ENCODE peak calls at places on chromosomes 6 and 20, in six cellular contexts. I, V, S, X, Q and H are unnamed samples.

GRCh38 chr20:25016471-25016870 is 23.9 kb upstream of the APMAP start:
- DNase-seq in I (no peak), V (no peak), S (no peak), X (no peak), Q (no peak), H (no peak)

GRCh38 chr6:140669321-140669720 is 1294.9 kb upstream of the CITED2 start:
- DNase-seq in I (peak; percentile 13), V (no peak), S (no peak), X (no peak), Q (peak; percentile 23), H (no peak)

GRCh38 chr6:53391170-53391569 is 42.4 kb upstream of the ELOVL5 start:
- DNase-seq in I (no peak), V (no peak), S (no peak), X (no peak), Q (no peak), H (no peak)

GRCh38 chr6:111604259-111605099 is 1.2 kb downstream of the TRAF3IP2 start:
- DNase-seq in I (peak; percentile 93), V (peak; percentile 79), S (no peak), X (no peak), Q (peak; percentile 84), H (peak; percentile 86)

GRCh38 chr20:22555791-22556564 is 28.4 kb downstream of the FOXA2 start:
- DNase-seq in I (no peak), V (no peak), S (no peak), X (no peak), Q (no peak), H (no peak)

GRCh38 chr6:75202676-75203131 is 3.1 kb downstream of the COL12A1 start:
- DNase-seq in I (no peak), V (no peak), S (no peak), X (no peak), Q (peak; percentile 51), H (peak; percentile 47)

GRCh38 chr6:9295641-9296040 is 860.3 kb upstream of the SLC35B3 start:
- DNase-seq in I (peak; percentile 36), V (no peak), S (no peak), X (no peak), Q (peak; percentile 5), H (no peak)

GRCh38 chr6:33173228-33174180 is 18.8 kb downstream of the COL11A2 start:
- DNase-seq in I (no peak), V (no peak), S (no peak), X (no peak), Q (no peak), H (no peak)

GRCh38 chr20:33130553-33130952 is 37.4 kb upstream of the BPIFA2 start:
- DNase-seq in I (peak; percentile 68), V (no peak), S (no peak), X (no peak), Q (peak; percentile 9), H (no peak)

GRCh38 chr6:191487-192312 is 100.6 kb upstream of the DUSP22 start:
- DNase-seq in I (no peak), V (no peak), S (no peak), X (no peak), Q (no peak), H (no peak)

GRCh38 chr6:89411269-89412070 is 603 bp downstream of the RRAGD start:
- DNase-seq in I (peak; percentile 42), V (no peak), S (peak; percentile 59), X (no peak), Q (no peak), H (peak; percentile 33)

GRCh38 chr6:33995046-33995872 is 150.6 kb downstream of the GRM4 start:
- DNase-seq in I (no peak), V (no peak), S (no peak), X (no peak), Q (no peak), H (no peak)

GRCh38 chr6:156455847-156456246 is 321.3 kb upstream of the ARID1B start:
- DNase-seq in I (no peak), V (no peak), S (no peak), X (no peak), Q (no peak), H (no peak)

GRCh38 chr20:1367479-1367878 is 25.4 kb downstream of the FKBP1A start:
- DNase-seq in I (no peak), V (no peak), S (no peak), X (no peak), Q (no peak), H (no peak)

GRCh38 chr6:32153252-32153834 is 598 bp upstream of the PPT2 start:
- DNase-seq in I (no peak), V (no peak), S (peak; percentile 68), X (no peak), Q (no peak), H (peak; percentile 83)

GRCh38 chr6:69216127-69216526 is 580.7 kb downstream of the LMBRD1 start:
- DNase-seq in I (no peak), V (no peak), S (no peak), X (no peak), Q (no peak), H (no peak)

GRCh38 chr20:57595041-57596030 is 24.9 kb downstream of the ZBP1 start:
- DNase-seq in I (no peak), V (no peak), S (no peak), X (no peak), Q (no peak), H (no peak)

GRCh38 chr6:170283212-170284081 is 7.4 kb downstream of the DLL1 start:
- DNase-seq in I (no peak), V (no peak), S (no peak), X (no peak), Q (no peak), H (no peak)

GRCh38 chr6:147244832-147245231 is 40.6 kb downstream of the STXBP5 start:
- DNase-seq in I (no peak), V (no peak), S (no peak), X (no peak), Q (no peak), H (no peak)

GRCh38 chr20:31968299-31969126 is 562 bp downstream of the XKR7 start:
- DNase-seq in I (peak; percentile 79), V (no peak), S (peak; percentile 60), X (peak; percentile 76), Q (peak; percentile 56), H (peak; percentile 76)

GRCh38 chr20:60192351-60192750 is 234.1 kb downstream of the CDH26 start:
- DNase-seq in I (peak; percentile 32), V (no peak), S (no peak), X (no peak), Q (no peak), H (no peak)

GRCh38 chr6:151240861-151241642 is 1.3 kb downstream of the AKAP12 start:
- DNase-seq in I (peak; percentile 78), V (peak; percentile 29), S (peak; percentile 67), X (no peak), Q (peak; percentile 83), H (peak; percentile 82)

GRCh38 chr6:4518506-4518905 is 257.7 kb upstream of the CDYL start:
- DNase-seq in I (peak; percentile 4), V (no peak), S (no peak), X (no peak), Q (peak; percentile 0), H (peak; percentile 75)

GRCh38 chr20:44358776-44359175 is 3.3 kb downstream of the HNF4A start:
- DNase-seq in I (no peak), V (no peak), S (no peak), X (no peak), Q (no peak), H (no peak)

GRCh38 chr20:41137412-41138216 is at the start of gene PLCG1:
- DNase-seq in I (peak; percentile 88), V (no peak), S (peak; percentile 84), X (peak; percentile 61), Q (peak; percentile 77), H (peak; percentile 83)